ENCODE peak calls at places on chromosomes 3 and 15, in eight cellular contexts. Y, W, L, X, P, H, K and O are unnamed samples. For H3K9me2, the result is how much of the 10 kb centered on the place peaks cover.

GRCh38 chr3:70980646-70981031 is 602.9 kb downstream of the FOXP1 start:
- DNase-seq in W (no peak), P (peak), H (no peak), L (no peak), Y (no peak), K (no peak), X (no peak), O (no peak)

GRCh38 chr3:175865724-175866123 is 1006.6 kb downstream of the NAALADL2 start:
- DNase-seq in P (no peak), K (no peak), H (no peak), W (no peak), Y (no peak), X (no peak), L (no peak), O (no peak)

GRCh38 chr15:40928351-40928974 is 677 bp upstream of the DLL4 start:
- DNase-seq in Y (no peak), P (peak), X (peak), W (peak), H (no peak), K (no peak), L (peak), O (peak)

GRCh38 chr15:51051776-51052175 is 42.9 kb downstream of the TNFAIP8L3 start:
- DNase-seq in P (no peak), X (no peak), L (no peak), W (no peak), K (no peak), Y (no peak), H (no peak), O (no peak)

GRCh38 chr15:77819271-77819806 is 186.6 kb upstream of the LINGO1 start:
- DNase-seq in P (no peak), H (no peak), L (peak), X (no peak), W (peak), Y (no peak), K (peak), O (no peak)

GRCh38 chr15:96362759-96363678 is 32.5 kb downstream of the NR2F2 start:
- DNase-seq in X (no peak), K (peak), L (peak), W (no peak), P (no peak), Y (no peak), H (no peak), O (no peak)

GRCh38 chr3:5122741-5123706 is 932 bp downstream of the ARL8B start:
- DNase-seq in X (peak), H (peak), L (peak), P (peak), W (peak), K (peak), Y (no peak), O (peak)

GRCh38 chr3:56915969-56916586 is 114.3 kb upstream of the ARHGEF3 start:
- DNase-seq in W (no peak), P (peak), K (no peak), X (no peak), L (peak), H (peak), Y (no peak), O (no peak)

GRCh38 chr3:71299160-71299559 is 284.4 kb downstream of the FOXP1 start:
- DNase-seq in X (no peak), Y (no peak), L (no peak), P (no peak), K (no peak), H (no peak), W (no peak), O (no peak)

GRCh38 chr3:161081675-161082462 is 23.3 kb downstream of the B3GALNT1 start:
- DNase-seq in H (no peak), W (no peak), K (no peak), Y (no peak), P (peak), L (no peak), X (no peak), O (no peak)

GRCh38 chr15:85624241-85624855 is 170.4 kb downstream of the KLHL25 start:
- DNase-seq in X (no peak), L (no peak), P (no peak), W (no peak), H (no peak), K (no peak), Y (no peak), O (no peak)

GRCh38 chr3:193744048-193744821 is 151.2 kb downstream of the OPA1 start:
- DNase-seq in Y (no peak), P (peak), K (no peak), L (peak), W (peak), H (peak), X (no peak), O (peak)

GRCh38 chr15:68300115-68300940 is 22.8 kb downstream of the FEM1B start:
- DNase-seq in P (no peak), H (no peak), Y (no peak), L (no peak), X (no peak), K (no peak), W (peak), O (no peak)

GRCh38 chr15:81274932-81275341 is 49.0 kb downstream of the STARD5 start:
- DNase-seq in H (peak), Y (peak), L (peak), K (peak), X (peak), W (peak), P (peak), O (peak)

GRCh38 chr3:176375519-176375918 is 821.8 kb downstream of the TBL1XR1 start:
- DNase-seq in W (no peak), P (no peak), X (no peak), H (no peak), Y (no peak), K (no peak), L (peak), O (peak)

GRCh38 chr3:160754371-160754854 is 1.6 kb upstream of the PPM1L start:
- DNase-seq in X (peak), Y (no peak), L (peak), P (peak), W (peak), H (peak), K (peak), O (peak)

GRCh38 chr15:25183581-25184330 is 229.0 kb downstream of the SNRPN start:
- DNase-seq in H (no peak), P (no peak), X (no peak), Y (no peak), W (no peak), K (no peak), L (no peak), O (no peak)

GRCh38 chr3:29649815-29650547 is 369.1 kb downstream of the RBMS3 start:
- DNase-seq in P (peak), H (no peak), W (no peak), L (no peak), X (no peak), Y (no peak), K (no peak), O (peak)

GRCh38 chr3:132253262-132253878 is 63.8 kb upstream of the ACP3 start:
- DNase-seq in X (peak), K (peak), W (peak), H (peak), P (peak), Y (peak), L (peak), O (peak)

GRCh38 chr3:184261270-184262165 is at the start of gene CAMK2N2:
- DNase-seq in X (peak), H (peak), L (peak), K (peak), P (peak), Y (no peak), W (peak), O (peak)

GRCh38 chr3:74079961-74080562 is 455.3 kb upstream of the PDZRN3 start:
- DNase-seq in K (no peak), L (peak), Y (no peak), W (no peak), X (no peak), H (no peak), P (no peak), O (no peak)

GRCh38 chr3:102066470-102066869 is 217.2 kb downstream of the NFKBIZ start:
- DNase-seq in P (no peak), W (no peak), Y (no peak), K (no peak), X (no peak), H (no peak), L (no peak), O (no peak)

GRCh38 chr3:24405057-24405456 is 89.6 kb downstream of the THRB start:
- DNase-seq in Y (no peak), H (no peak), X (no peak), W (no peak), K (no peak), P (no peak), L (no peak), O (peak)

GRCh38 chr3:5006755-5007202 is 27.5 kb downstream of the BHLHE40 start:
- DNase-seq in P (no peak), W (no peak), X (no peak), Y (no peak), L (no peak), K (no peak), H (peak), O (no peak)

GRCh38 chr3:159711560-159712333 is 276.9 kb upstream of the IL12A start:
- DNase-seq in W (peak), P (no peak), Y (no peak), X (peak), H (no peak), L (no peak), K (peak), O (peak)

GRCh38 chr3:4907647-4908046 is 71.6 kb upstream of the BHLHE40 start:
- DNase-seq in H (no peak), K (no peak), P (no peak), W (no peak), Y (no peak), L (no peak), X (no peak), O (no peak)

GRCh38 chr3:44495636-44496415 is 18.4 kb upstream of the ZNF445 start:
- DNase-seq in L (no peak), K (no peak), H (no peak), W (no peak), X (no peak), Y (no peak), P (no peak), O (no peak)

GRCh38 chr3:44504566-44504965 is 27.1 kb upstream of the ZNF445 start:
- DNase-seq in H (no peak), K (no peak), P (no peak), Y (no peak), W (no peak), L (no peak), X (no peak), O (no peak)

GRCh38 chr3:44501971-44502370 is 24.5 kb upstream of the ZNF445 start:
- DNase-seq in Y (no peak), X (no peak), P (no peak), K (no peak), H (no peak), W (no peak), L (no peak), O (no peak)

DNA sequence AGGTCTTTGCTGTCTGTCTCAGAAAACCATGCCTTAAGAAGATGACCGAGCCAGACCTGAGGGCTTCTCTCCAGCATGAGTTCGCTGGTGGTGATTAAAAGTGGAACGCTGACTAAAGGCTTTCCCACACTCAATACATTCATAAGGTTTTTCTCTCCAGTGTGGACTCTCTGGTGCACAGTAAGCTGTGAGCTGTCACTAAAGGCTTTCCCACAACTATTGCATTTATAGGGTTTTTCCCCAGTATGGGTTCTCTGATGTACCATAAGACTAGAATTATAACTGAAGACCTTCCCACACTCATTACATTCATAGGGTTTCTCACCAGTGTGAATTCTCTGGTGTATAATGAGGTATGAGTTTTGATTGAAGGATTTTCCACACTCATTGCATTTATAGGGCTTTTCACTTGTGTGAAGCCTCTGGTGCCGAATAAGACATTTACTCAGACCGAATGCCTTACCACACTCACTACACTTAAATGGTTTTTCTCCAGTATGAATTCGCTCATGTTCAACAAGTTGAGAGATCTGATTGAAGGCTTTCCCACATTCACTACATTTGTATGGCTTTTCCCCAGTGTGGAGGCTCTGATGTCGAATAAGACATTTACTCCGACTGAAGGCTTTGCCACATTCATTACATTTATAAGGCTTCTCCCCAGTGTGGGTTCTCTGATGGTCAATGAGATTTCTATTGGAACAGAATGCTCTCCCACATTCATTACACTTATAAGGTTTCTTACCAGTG is 21.9 kb upstream of the ZNF445 start:
- DNase-seq in L (no peak), P (no peak), K (no peak), X (no peak), H (no peak), W (no peak), Y (no peak), O (no peak)
- H3K9me2 ChIP-seq in L (under half), P (under half), K (under half), X (under half), H (under half), W (under half), Y (under half), O (under half)

GRCh38 chr3:136250862-136251460 is 821 bp downstream of the PCCB start:
- DNase-seq in P (peak), X (peak), K (peak), Y (no peak), L (peak), H (peak), W (peak), O (peak)
- TF ChIP-seq CTCF in P (peak), X (no peak), K (peak), Y (no peak), L (no peak), H (no peak), W (no peak), O (peak)

GRCh38 chr3:127588675-127589577 is 1.6 kb downstream of the TPRA1 start:
- DNase-seq in K (no peak), Y (no peak), W (peak), H (peak), P (peak), L (no peak), X (peak), O (peak)
- H3K9me2 ChIP-seq in K (under half), Y (under half), W (under half), H (under half), P (under half), L (under half), X (under half), O (under half)

GRCh38 chr3:180802837-180803236 is 109.6 kb upstream of the FXR1 start:
- DNase-seq in Y (peak), X (no peak), H (peak), K (peak), L (peak), W (peak), P (peak), O (peak)
- TF ChIP-seq CTCF in Y (peak), X (peak), H (peak), K (peak), L (peak), W (peak), P (peak), O (peak)

GRCh38 chr15:90592144-90592887 is 62.6 kb downstream of the CRTC3 start:
- DNase-seq in P (no peak), W (no peak), H (no peak), K (no peak), Y (no peak), L (no peak), X (no peak), O (peak)
- H3K9me2 ChIP-seq in P (under half), W (under half), H (under half), K (under half), Y (under half), L (under half), X (under half), O (under half)